ENCODE peak calls at places on chromosomes 2 and 18, in five cellular contexts. J is adrenal gland, Z is tibial nerve, F is fibroblast of pulmonary artery, A is suprapubic skin. R is an unnamed sample.
A peak's percentile ranks its signal among the peaks of the same experiment; 100 is the strongest.

GRCh38 chr2:207240649-207241048 is 74.9 kb upstream of the KLF7 start:
- DNase-seq in J (no peak), Z (no peak), F (no peak), A (no peak), R (no peak)

GRCh38 chr2:102771114-102771513 is 9.3 kb downstream of the TMEM182 start:
- DNase-seq in J (no peak), Z (no peak), F (no peak), A (no peak), R (peak; percentile 23)

GRCh38 chr2:41924024-41924423 is 123.8 kb upstream of the PKDCC start:
- DNase-seq in J (no peak), Z (no peak), F (no peak), A (no peak), R (no peak)

GRCh38 chr2:49913025-49913424 is 758.7 kb upstream of the FSHR start:
- DNase-seq in J (no peak), Z (no peak), F (no peak), A (no peak), R (no peak)

GRCh38 chr2:230873670-230874401 is 9.1 kb downstream of the ITM2C start:
- DNase-seq in J (no peak), Z (no peak), F (no peak), A (no peak), R (no peak)

GRCh38 chr2:24228470-24228869 is 53.6 kb downstream of the FAM228A start:
- DNase-seq in J (no peak), Z (no peak), F (peak; percentile 39), A (no peak), R (no peak)

GRCh38 chr2:25276569-25277465 is 64.9 kb downstream of the DNMT3A start:
- DNase-seq in J (peak; percentile 47), Z (no peak), F (no peak), A (no peak), R (no peak)

GRCh38 chr2:160352492-160352891 is 141.1 kb downstream of the RBMS1 start:
- DNase-seq in J (no peak), Z (no peak), F (peak; percentile 74), A (no peak), R (peak; percentile 45)

GRCh38 chr2:9388950-9389911 is 34.1 kb downstream of the ITGB1BP1 start:
- DNase-seq in J (peak; percentile 45), Z (no peak), F (no peak), A (peak; percentile 49), R (no peak)

GRCh38 chr18:13366541-13366940 is 148.0 kb downstream of the LDLRAD4 start:
- DNase-seq in J (no peak), Z (no peak), F (no peak), A (no peak), R (no peak)

GRCh38 chr18:9869713-9870430 is 15.9 kb upstream of the TXNDC2 start:
- DNase-seq in J (peak; percentile 84), Z (no peak), F (peak; percentile 87), A (no peak), R (peak; percentile 50)

GRCh38 chr2:70124983-70125480 is 37.8 kb downstream of the PCBP1 start:
- DNase-seq in J (peak; percentile 79), Z (peak; percentile 67), F (peak; percentile 54), A (peak; percentile 87), R (peak; percentile 62)

GRCh38 chr2:86048383-86048701 is 57.3 kb downstream of the POLR1A start:
- DNase-seq in J (peak; percentile 18), Z (no peak), F (no peak), A (no peak), R (no peak)

GRCh38 chr2:218569038-218569431 is 396 bp downstream of the CNOT9 start:
- DNase-seq in J (peak; percentile 69), Z (peak; percentile 11), F (peak; percentile 61), A (peak; percentile 80), R (peak; percentile 83)

GRCh38 chr2:54946220-54946568 is 104.1 kb downstream of the RTN4 start:
- DNase-seq in J (no peak), Z (no peak), F (no peak), A (no peak), R (no peak)

GRCh38 chr2:24493713-24494112 is 2.7 kb downstream of the NCOA1 start:
- DNase-seq in J (no peak), Z (no peak), F (peak; percentile 71), A (no peak), R (no peak)

GRCh38 chr2:61988462-61989366 is 83.2 kb downstream of the COMMD1 start:
- DNase-seq in J (no peak), Z (no peak), F (peak; percentile 11), A (no peak), R (peak; percentile 77)

GRCh38 chr2:56448403-56448998 is 264.7 kb downstream of the CCDC85A start:
- DNase-seq in J (no peak), Z (no peak), F (peak; percentile 1), A (no peak), R (no peak)

GRCh38 chr18:30944773-30945172 is 97.8 kb downstream of the DSC3 start:
- DNase-seq in J (no peak), Z (no peak), F (no peak), A (no peak), R (no peak)

GRCh38 chr2:120817136-120817955 is 81.7 kb downstream of the GLI2 start:
- DNase-seq in J (no peak), Z (no peak), F (no peak), A (no peak), R (no peak)

GRCh38 chr2:221276033-221276432 is 296.1 kb downstream of the EPHA4 start:
- DNase-seq in J (no peak), Z (no peak), F (no peak), A (no peak), R (no peak)

GRCh38 chr2:215277942-215278341 is 33.9 kb upstream of the ATIC start:
- DNase-seq in J (no peak), Z (no peak), F (no peak), A (no peak), R (no peak)

GRCh38 chr2:123363826-123364225 is 661.3 kb upstream of the CNTNAP5 start:
- DNase-seq in J (no peak), Z (no peak), F (no peak), A (no peak), R (no peak)

GRCh38 chr2:238435752-238436096 is 9.0 kb downstream of the ASB1 start:
- DNase-seq in J (no peak), Z (no peak), F (no peak), A (no peak), R (no peak)

GRCh38 chr18:73199151-73199550 is 331.4 kb upstream of the NETO1 start:
- DNase-seq in J (no peak), Z (no peak), F (no peak), A (no peak), R (peak; percentile 13)

GRCh38 chr2:151280276-151280675 is 9.2 kb downstream of the NMI start:
- DNase-seq in J (no peak), Z (no peak), F (peak; percentile 81), A (no peak), R (no peak)

GRCh38 chr2:59622599-59623308 is 930.7 kb downstream of the BCL11A start:
- DNase-seq in J (no peak), Z (no peak), F (no peak), A (no peak), R (no peak)

GRCh38 chr2:88114821-88115220 is 13.0 kb downstream of the FABP1 start:
- DNase-seq in J (no peak), Z (no peak), F (no peak), A (no peak), R (no peak)

GRCh38 chr2:140354544-140354943 is 1574.4 kb upstream of the NXPH2 start:
- DNase-seq in J (no peak), Z (no peak), F (no peak), A (no peak), R (no peak)

GRCh38 chr2:202429164-202429980 is 53.2 kb downstream of the BMPR2 start:
- DNase-seq in J (no peak), Z (no peak), F (peak; percentile 95), A (no peak), R (peak; percentile 45)

GRCh38 chr2:176112375-176113302 is 3.9 kb upstream of the HOXD10 start:
- DNase-seq in J (no peak), Z (no peak), F (no peak), A (no peak), R (no peak)

GRCh38 chr2:1157107-1157506 is 206.5 kb downstream of the SNTG2 start:
- DNase-seq in J (no peak), Z (no peak), F (no peak), A (no peak), R (no peak)

GRCh38 chr18:58580623-58581022 is 48.3 kb downstream of the ALPK2 start:
- DNase-seq in J (no peak), Z (no peak), F (peak; percentile 59), A (no peak), R (peak; percentile 80)
- TF ChIP-seq CTCF in J (no peak), Z (no peak), F (no peak), A (no peak), R (no peak)

DNA sequence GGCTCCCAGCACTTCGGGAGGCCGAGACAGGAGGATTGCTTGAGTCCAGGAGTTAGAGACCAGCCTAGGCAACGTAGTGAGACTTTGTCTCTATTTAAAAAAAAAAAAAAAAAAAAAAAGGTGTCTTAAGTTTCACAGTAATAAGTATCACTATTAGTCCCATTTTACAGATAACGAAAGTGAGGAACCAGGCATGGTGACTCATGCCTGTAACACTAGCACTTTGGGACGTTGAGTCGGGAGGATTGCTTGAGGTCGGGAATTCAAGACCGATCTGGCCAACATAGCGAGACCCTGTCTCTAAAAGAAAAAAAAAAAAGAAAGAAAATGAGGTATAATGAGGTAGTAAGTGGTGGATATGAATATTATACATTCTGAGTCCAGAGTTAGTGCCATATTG is 2.5 kb downstream of the KCNJ13 start:
- DNase-seq in J (no peak), Z (no peak), F (no peak), A (no peak), R (no peak)
- H3K4me3 ChIP-seq in J (no peak overlapping the region), Z (no peak overlapping the region), F (no peak overlapping the region), A (no peak overlapping the region), R (no peak overlapping the region)

GRCh38 chr2:19416784-19417684 is 58.6 kb upstream of the OSR1 start:
- DNase-seq in J (no peak), Z (no peak), F (no peak), A (no peak), R (no peak)
- TF ChIP-seq CTCF in J (no peak), Z (no peak), F (no peak), A (no peak), R (no peak)

GRCh38 chr18:26655010-26655613 is 106.8 kb upstream of the KCTD1 start:
- DNase-seq in J (no peak), Z (no peak), F (peak; percentile 14), A (no peak), R (peak; percentile 28)
- H3K4me3 ChIP-seq in J (no peak overlapping the region), Z (no peak overlapping the region), F (no peak overlapping the region), A (peak overlapping the region; percentile 72), R (no peak overlapping the region)

R was measured in astrocyte of the spinal cord.